ENCODE peak calls at places on chromosome 20, in seven cellular contexts. S is stromal cell of bone marrow, B is astrocyte of the hippocampus, D is CD14-positive monocyte, Y is GM23248, K is DMS153, T is foreskin fibroblast. A is an unnamed sample.

GRCh38 chr20:49591217-49591865 is 23.4 kb upstream of the PTGIS start:
- DNase-seq in S (no peak), T (peak; percentile 59), D (no peak), K (no peak), B (no peak), Y (peak; percentile 77), A (no peak)

GRCh38 chr20:58906894-58907293 is 54.4 kb downstream of the GNAS start:
- DNase-seq in T (peak; percentile 87), Y (peak; percentile 86), B (peak; percentile 51), K (no peak), S (no peak), D (peak; percentile 69), A (peak; percentile 47)

GRCh38 chr20:58228484-58229197 is at the start of gene ANKRD60:
- DNase-seq in B (peak; percentile 78), S (no peak), K (no peak), D (no peak), T (peak; percentile 56), Y (peak; percentile 59), A (peak; percentile 68)

GRCh38 chr20:1827510-1827973 is 67.7 kb upstream of the SIRPA start:
- DNase-seq in T (no peak), K (no peak), D (no peak), B (no peak), S (no peak), Y (no peak), A (no peak)

GRCh38 chr20:32075534-32075933 is 23.5 kb downstream of the HCK start:
- DNase-seq in D (no peak), Y (no peak), K (no peak), B (no peak), T (no peak), S (no peak), A (no peak)

GRCh38 chr20:47622118-47622665 is 120.5 kb downstream of the NCOA3 start:
- DNase-seq in Y (no peak), B (no peak), D (no peak), K (no peak), T (no peak), S (no peak), A (no peak)

GRCh38 chr20:1296922-1297321 is 30.8 kb downstream of the SNPH start:
- DNase-seq in K (no peak), Y (no peak), B (no peak), S (no peak), T (no peak), D (no peak), A (no peak)

GRCh38 chr20:4942336-4942735 is 59.0 kb downstream of the SLC23A2 start:
- DNase-seq in T (peak; percentile 84), K (no peak), S (no peak), B (no peak), D (no peak), Y (peak; percentile 91), A (no peak)

GRCh38 chr20:23092861-23093543 is 6.9 kb upstream of the CD93 start:
- DNase-seq in Y (no peak), K (no peak), S (no peak), B (no peak), D (no peak), T (no peak), A (no peak)

GRCh38 chr20:41692479-41693135 is 74.4 kb upstream of the CHD6 start:
- DNase-seq in T (peak; percentile 83), B (peak; percentile 77), K (peak; percentile 78), D (peak; percentile 58), Y (peak; percentile 60), S (peak; percentile 49), A (peak; percentile 73)

GRCh38 chr20:45322952-45323383 is 14.9 kb upstream of the MATN4 start:
- DNase-seq in B (no peak), D (peak; percentile 76), Y (peak; percentile 53), S (peak; percentile 41), K (peak; percentile 75), T (peak; percentile 66), A (no peak)

GRCh38 chr20:23601715-23602114 is 4.0 kb downstream of the CST9 start:
- DNase-seq in Y (no peak), B (no peak), K (no peak), D (no peak), T (no peak), S (no peak), A (no peak)

GRCh38 chr20:45487231-45487635 is 17.7 kb downstream of the WFDC2 start:
- DNase-seq in D (no peak), K (no peak), T (no peak), B (no peak), S (no peak), Y (no peak), A (no peak)

GRCh38 chr20:34927736-34928135 is 27.9 kb downstream of the GSS start:
- DNase-seq in K (no peak), S (no peak), B (peak; percentile 16), Y (peak; percentile 73), T (peak; percentile 76), D (no peak), A (no peak)

GRCh38 chr20:57803718-57804005 is 93.8 kb upstream of the PMEPA1 start:
- DNase-seq in Y (no peak), S (no peak), K (no peak), T (no peak), D (no peak), B (no peak), A (no peak)

GRCh38 chr20:3797226-3797545 is 1.1 kb downstream of the CDC25B start:
- DNase-seq in Y (no peak), K (no peak), S (no peak), T (no peak), B (no peak), D (no peak), A (no peak)

GRCh38 chr20:2132461-2132901 is 30.9 kb downstream of the STK35 start:
- DNase-seq in B (no peak), D (no peak), S (no peak), T (no peak), Y (peak; percentile 72), K (no peak), A (no peak)

GRCh38 chr20:51463560-51463959 is 79.0 kb downstream of the NFATC2 start:
- DNase-seq in D (no peak), Y (no peak), S (no peak), K (no peak), T (no peak), B (no peak), A (no peak)

GRCh38 chr20:51534764-51535386 is 7.6 kb downstream of the NFATC2 start:
- DNase-seq in Y (no peak), D (no peak), B (no peak), K (no peak), S (no peak), T (no peak), A (no peak)

GRCh38 chr20:35215066-35215956 is 11.2 kb upstream of the MMP24 start:
- DNase-seq in K (no peak), T (peak; percentile 34), S (no peak), B (peak; percentile 57), D (no peak), Y (peak; percentile 68), A (peak; percentile 23)

GRCh38 chr20:911882-912600 is 4.1 kb downstream of the ANGPT4 start:
- DNase-seq in T (no peak), S (no peak), B (no peak), D (no peak), Y (no peak), K (no peak), A (no peak)

GRCh38 chr20:891121-892080 is 24.7 kb downstream of the ANGPT4 start:
- DNase-seq in S (no peak), T (no peak), K (no peak), D (peak; percentile 80), Y (no peak), B (peak; percentile 66), A (no peak)

GRCh38 chr20:36848078-36848660 is 27.8 kb upstream of the TLDC2 start:
- DNase-seq in T (peak; percentile 94), D (no peak), K (no peak), B (peak; percentile 74), S (peak; percentile 83), Y (peak; percentile 95), A (peak; percentile 88)

GRCh38 chr20:8129211-8129986 is 2.7 kb upstream of the PLCB1 start:
- DNase-seq in T (peak; percentile 48), S (no peak), B (no peak), K (no peak), Y (no peak), D (no peak), A (no peak)

GRCh38 chr20:13231031-13231752 is 10.1 kb downstream of the ISM1 start:
- DNase-seq in T (peak; percentile 91), Y (peak; percentile 88), K (peak; percentile 60), B (no peak), S (peak; percentile 83), D (no peak), A (peak; percentile 76)

GRCh38 chr20:46070215-46070910 is 19.4 kb downstream of the NCOA5 start:
- DNase-seq in D (no peak), B (peak; percentile 73), K (no peak), S (no peak), T (peak; percentile 79), Y (peak; percentile 69), A (peak; percentile 76)

GRCh38 chr20:57596998-57597939 is 23.0 kb downstream of the ZBP1 start:
- DNase-seq in B (peak; percentile 78), D (no peak), K (no peak), S (no peak), T (peak; percentile 72), Y (peak; percentile 77), A (peak; percentile 26)

GRCh38 chr20:555933-556332 is 12.3 kb upstream of the CSNK2A1 start:
- DNase-seq in T (no peak), D (no peak), Y (peak; percentile 31), B (no peak), K (no peak), S (no peak), A (no peak)

GRCh38 chr20:62723351-62723750 is 14.7 kb downstream of the NTSR1 start:
- DNase-seq in T (no peak), D (no peak), B (peak; percentile 56), K (no peak), S (no peak), Y (no peak), A (peak; percentile 4)

GRCh38 chr20:32476684-32477593 is 108.2 kb downstream of the NOL4L start:
- DNase-seq in S (no peak), Y (no peak), D (no peak), K (no peak), T (no peak), B (no peak), A (no peak)

GRCh38 chr20:60993647-60994046 is 258.4 kb upstream of the CDH4 start:
- DNase-seq in T (no peak), D (no peak), S (no peak), Y (peak; percentile 25), K (no peak), B (peak; percentile 11), A (no peak)

GRCh38 chr20:21512634-21513180 is 1.2 kb downstream of the NKX2-2 start:
- DNase-seq in B (no peak), Y (no peak), S (no peak), K (no peak), T (no peak), D (no peak), A (no peak)

GRCh38 chr20:35151739-35152138 is 4.6 kb upstream of the EDEM2 start:
- DNase-seq in K (no peak), B (no peak), T (peak; percentile 85), S (peak; percentile 76), D (no peak), Y (peak; percentile 55), A (no peak)